ENCODE peak calls at places on chromosomes 12 and 14, in nine cellular contexts. J is AG04449, L is epithelial cell of proximal tubule, F is hepatocyte, T is neural progenitor cell, Q is body of pancreas, X is kidney, B is upper lobe of right lung, O is HFF-Myc. I is an unnamed sample.

GRCh38 chr12:130838284-130838950 is 633 bp downstream of the STX2 start:
- DNase-seq in L (no peak), X (peak), F (peak), J (no peak), B (no peak), O (no peak), Q (peak), T (peak), I (no peak)

GRCh38 chr12:79938843-79939242 is 3.9 kb upstream of the PPP1R12A start:
- DNase-seq in X (no peak), T (no peak), F (peak), J (no peak), O (no peak), Q (no peak), L (no peak), B (no peak), I (no peak)

GRCh38 chr14:52369305-52369781 is 55.2 kb downstream of the PTGER2 start:
- DNase-seq in Q (no peak), B (no peak), X (no peak), L (no peak), T (no peak), J (peak), O (no peak), F (no peak), I (no peak)

GRCh38 chr12:39331539-39332261 is 111.2 kb downstream of the KIF21A start:
- DNase-seq in L (no peak), B (no peak), F (no peak), Q (no peak), T (no peak), X (no peak), J (no peak), O (no peak), I (no peak)

GRCh38 chr12:53500119-53500775 is 836 bp upstream of the TARBP2 start:
- DNase-seq in T (peak), L (no peak), O (no peak), F (peak), X (peak), B (peak), Q (peak), J (no peak), I (no peak)

GRCh38 chr12:62250671-62251608 is 9.3 kb upstream of the USP15 start:
- DNase-seq in F (no peak), T (no peak), B (no peak), X (no peak), O (no peak), J (peak), L (no peak), Q (no peak), I (no peak)

GRCh38 chr12:51533799-51534198 is 57.2 kb upstream of the SCN8A start:
- DNase-seq in J (no peak), O (no peak), F (no peak), T (no peak), L (no peak), Q (no peak), B (no peak), X (no peak), I (no peak)

GRCh38 chr14:93116676-93117200 is 1.0 kb upstream of the ITPK1 start:
- DNase-seq in L (no peak), O (no peak), J (no peak), F (no peak), Q (no peak), X (no peak), T (no peak), B (no peak), I (no peak)

GRCh38 chr12:1592444-1593231 is 1.7 kb downstream of the FBXL14 start:
- DNase-seq in T (peak), O (no peak), X (peak), Q (no peak), L (no peak), J (no peak), B (no peak), F (peak), I (no peak)

GRCh38 chr14:102481791-102482238 is 27.8 kb downstream of the ANKRD9 start:
- DNase-seq in O (no peak), F (peak), B (peak), L (no peak), X (no peak), T (no peak), Q (no peak), J (no peak), I (peak)

GRCh38 chr12:531951-532585 is 72.3 kb downstream of the B4GALNT3 start:
- DNase-seq in L (no peak), X (no peak), O (no peak), B (no peak), Q (no peak), F (no peak), T (no peak), J (peak), I (no peak)

GRCh38 chr12:45583011-45583657 is 146.4 kb upstream of the ARID2 start:
- DNase-seq in J (no peak), O (no peak), L (no peak), B (no peak), F (peak), T (no peak), X (no peak), Q (no peak), I (no peak)

GRCh38 chr14:88955470-88955869 is 131.0 kb downstream of the TTC8 start:
- DNase-seq in Q (no peak), T (no peak), O (no peak), L (no peak), F (no peak), J (no peak), B (no peak), X (no peak), I (peak)

GRCh38 chr12:93844385-93844784 is 167.2 kb downstream of the CRADD start:
- DNase-seq in F (no peak), T (no peak), L (no peak), J (no peak), B (no peak), X (no peak), O (no peak), Q (no peak), I (no peak)

GRCh38 chr12:1681493-1681807 is 9.4 kb upstream of the ADIPOR2 start:
- DNase-seq in T (no peak), X (no peak), Q (no peak), L (no peak), B (no peak), F (no peak), J (no peak), O (no peak), I (no peak)

GRCh38 chr12:67271976-67272375 is 2.8 kb downstream of the CAND1 start:
- DNase-seq in F (no peak), O (no peak), Q (no peak), L (no peak), J (peak), T (no peak), B (no peak), X (no peak), I (no peak)

GRCh38 chr14:52103416-52103815 is 34.6 kb upstream of the NID2 start:
- DNase-seq in B (no peak), X (no peak), F (no peak), T (no peak), O (no peak), L (no peak), J (no peak), Q (no peak), I (no peak)

GRCh38 chr12:132133952-132134652 is 10.0 kb downstream of the DDX51 start:
- DNase-seq in T (peak), B (peak), Q (no peak), X (peak), L (no peak), O (no peak), J (no peak), F (no peak), I (no peak)

GRCh38 chr12:106769078-106769477 is 5.4 kb upstream of the RIC8B start:
- DNase-seq in B (no peak), O (no peak), L (peak), Q (peak), F (no peak), J (peak), T (peak), X (no peak), I (no peak)

GRCh38 chr14:103071544-103072251 is 12.3 kb upstream of the LBHD2 start:
- DNase-seq in O (no peak), L (no peak), T (peak), F (no peak), Q (no peak), B (peak), J (no peak), X (peak), I (no peak)

GRCh38 chr12:28237423-28237822 is 47.2 kb downstream of the CCDC91 start:
- DNase-seq in O (peak), L (no peak), J (no peak), T (no peak), B (no peak), F (no peak), X (no peak), Q (no peak), I (no peak)

GRCh38 chr14:34053666-34054065 is 102.8 kb upstream of the EGLN3 start:
- DNase-seq in B (no peak), X (no peak), Q (no peak), L (no peak), T (no peak), O (peak), J (no peak), F (no peak), I (no peak)

GRCh38 chr12:3117628-3118027 is 40.4 kb downstream of the TSPAN9 start:
- DNase-seq in O (peak), F (no peak), L (no peak), J (peak), X (no peak), Q (no peak), T (no peak), B (no peak), I (no peak)

GRCh38 chr14:90836692-90837063 is 20.4 kb upstream of the TTC7B start:
- DNase-seq in Q (no peak), J (no peak), O (no peak), X (peak), F (no peak), T (no peak), L (no peak), B (peak), I (no peak)

GRCh38 chr12:68236421-68237059 is 10.9 kb upstream of the IL26 start:
- DNase-seq in X (no peak), Q (peak), O (no peak), B (no peak), L (no peak), F (no peak), T (no peak), J (no peak), I (no peak)

GRCh38 chr12:132327351-132328171 is 1.8 kb downstream of the GALNT9 start:
- DNase-seq in T (no peak), F (peak), X (peak), J (peak), Q (peak), B (peak), O (peak), L (peak), I (peak)

GRCh38 chr12:67173258-67173657 is 95.9 kb upstream of the CAND1 start:
- DNase-seq in B (no peak), Q (no peak), J (no peak), L (no peak), T (no peak), X (no peak), O (no peak), F (no peak), I (no peak)

GRCh38 chr14:99191663-99192621 is 80.1 kb downstream of the BCL11B start:
- DNase-seq in J (peak), F (peak), B (no peak), Q (peak), L (peak), X (peak), T (no peak), O (peak), I (peak)

GRCh38 chr12:106417926-106418910 is 60.7 kb downstream of the POLR3B start:
- DNase-seq in L (peak), X (no peak), F (no peak), B (no peak), T (no peak), J (no peak), Q (no peak), O (peak), I (no peak)

GRCh38 chr12:79366374-79366773 is 324.4 kb downstream of the PAWR start:
- DNase-seq in L (no peak), T (peak), O (no peak), F (no peak), B (no peak), J (no peak), X (no peak), Q (no peak), I (no peak)

GRCh38 chr14:104865631-104866441 is 768 bp downstream of the CEP170B start:
- DNase-seq in B (peak), O (no peak), J (peak), F (peak), T (peak), X (peak), Q (peak), L (no peak), I (no peak)

GRCh38 chr12:19834596-19834995 is 395.3 kb downstream of the AEBP2 start:
- DNase-seq in B (no peak), Q (no peak), T (no peak), J (no peak), X (no peak), O (no peak), F (no peak), L (no peak), I (no peak)

GRCh38 chr12:28140404-28140803 is 49.9 kb upstream of the CCDC91 start:
- DNase-seq in O (no peak), X (no peak), J (no peak), T (no peak), F (no peak), Q (no peak), L (no peak), B (no peak), I (no peak)

DNA sequence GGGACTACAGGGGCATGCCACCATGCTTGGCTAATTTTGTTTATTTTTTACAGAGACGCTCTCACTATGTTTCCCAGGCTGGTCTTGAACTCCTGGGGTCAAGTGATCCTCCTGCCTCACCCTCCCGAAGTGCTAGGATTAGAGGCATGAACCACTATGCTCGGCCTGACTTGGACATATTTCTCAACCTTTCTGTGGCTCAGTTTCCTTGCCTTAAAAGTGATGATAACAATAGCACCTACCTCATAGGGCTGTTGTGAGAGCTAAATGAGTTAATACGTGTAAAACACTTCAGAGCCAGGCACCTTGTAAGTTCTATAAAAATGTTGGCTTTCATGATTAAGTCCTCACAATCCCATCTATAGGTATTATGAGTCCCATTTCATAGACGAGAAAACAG is 89.2 kb upstream of the METAP2 start:
- DNase-seq in Q (no peak), J (no peak), O (no peak), T (no peak), F (no peak), L (no peak), X (no peak), B (no peak), I (no peak)
- H3K4me3 ChIP-seq in Q (no peak), J (no peak), O (no peak), T (no peak), F (no peak), L (no peak), X (no peak), B (no peak), I (no peak)

GRCh38 chr12:76713130-76713529 is 50.8 kb upstream of the ZDHHC17 start:
- DNase-seq in F (no peak), L (no peak), Q (no peak), X (no peak), O (no peak), B (no peak), T (peak), J (no peak), I (no peak)
- TF ChIP-seq CTCF in F (no peak), L (no peak), Q (no peak), X (no peak), O (no peak), B (no peak), T (no peak), J (no peak), I (no peak)

DNA sequence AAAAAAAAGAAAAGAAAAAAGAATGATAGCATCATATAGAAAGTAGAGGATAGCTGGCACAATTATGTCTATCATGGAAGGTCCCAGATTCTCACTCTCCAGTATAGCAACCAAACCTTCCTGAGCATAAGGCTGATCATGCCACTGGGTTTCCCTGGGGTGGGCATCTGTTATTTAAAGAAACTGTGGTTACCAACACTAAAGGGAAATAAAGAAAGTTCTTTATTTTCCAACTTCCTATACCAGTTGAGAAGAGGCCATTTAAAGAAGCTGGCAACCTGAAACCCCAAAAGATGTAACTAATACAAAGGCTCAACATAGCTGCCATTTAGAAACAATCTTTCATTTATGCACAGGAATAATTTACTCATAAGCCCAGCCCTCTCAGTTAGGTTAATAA is 3.1 kb downstream of the BCAT1 start:
- DNase-seq in O (no peak), X (no peak), F (no peak), T (no peak), B (no peak), Q (no peak), J (no peak), L (no peak), I (no peak)
- H3K4me3 ChIP-seq in O (no peak), X (no peak), F (no peak), T (peak), B (no peak), Q (no peak), J (no peak), L (no peak), I (no peak)

GRCh38 chr12:50222275-50222783 is 55.2 kb upstream of the CERS5 start:
- DNase-seq in Q (peak), X (no peak), T (peak), L (no peak), O (peak), B (no peak), F (peak), J (no peak), I (no peak)
- TF ChIP-seq CTCF in Q (no peak), X (peak), T (peak), L (peak), O (peak), B (peak), F (no peak), J (peak), I (no peak)

GRCh38 chr12:110223777-110224378 is 57.2 kb upstream of the ATP2A2 start:
- DNase-seq in O (no peak), F (no peak), T (no peak), X (no peak), B (no peak), Q (no peak), L (no peak), J (no peak), I (no peak)
- H3K4me3 ChIP-seq in O (no peak), F (no peak), T (no peak), X (peak), B (no peak), Q (no peak), L (no peak), J (no peak), I (no peak)

I was measured in LNCaP clone FGC.